ENCODE peak calls at places on chromosomes 4 and X, in six cellular contexts. A is IMR-90, B is H9, J is mesenchymal stem cell, E is H1, O is neuronal stem cell. V is an unnamed sample.
A peak's percentile ranks its signal among the peaks of the same experiment; 100 is the strongest.

GRCh38 chrX:51614353-51614752 is 4.4 kb downstream of the CENPVL3 start:
- DNase-seq in A (peak; percentile 59), B (peak; percentile 26), J (peak; percentile 43), E (peak; percentile 42), O (no peak), V (peak; percentile 67)

GRCh38 chrX:123648028-123648810 is 84.6 kb downstream of the THOC2 start:
- DNase-seq in A (peak; percentile 83), B (peak; percentile 81), J (peak; percentile 88), E (peak; percentile 54), O (peak; percentile 44), V (no peak)

GRCh38 chr4:150005537-150005936 is 72.7 kb upstream of the DCLK2 start:
- DNase-seq in A (no peak), B (no peak), J (no peak), E (no peak), O (no peak), V (no peak)

GRCh38 chr4:128220286-128221235 is 67.1 kb downstream of the PGRMC2 start:
- DNase-seq in A (peak; percentile 75), B (no peak), J (peak; percentile 83), E (no peak), O (no peak), V (no peak)

GRCh38 chr4:158172558-158173258 is at the start of gene GASK1B:
- DNase-seq in A (peak; percentile 64), B (peak; percentile 43), J (peak; percentile 72), E (no peak), O (peak; percentile 21), V (peak; percentile 60)

GRCh38 chrX:130626521-130626920 is 224.7 kb downstream of the RBMX2 start:
- DNase-seq in A (peak; percentile 4), B (no peak), J (no peak), E (no peak), O (no peak), V (no peak)

GRCh38 chr4:83170952-83171399 is 56.4 kb upstream of the PLAC8 start:
- DNase-seq in A (no peak), B (peak; percentile 27), J (no peak), E (no peak), O (no peak), V (no peak)

GRCh38 chr4:119026662-119027444 is 108.8 kb upstream of the MYOZ2 start:
- DNase-seq in A (no peak), B (peak; percentile 38), J (no peak), E (no peak), O (no peak), V (no peak)

GRCh38 chr4:147924604-147925412 is 192.9 kb downstream of the ARHGAP10 start:
- DNase-seq in A (peak; percentile 40), B (peak; percentile 58), J (peak; percentile 24), E (peak; percentile 53), O (peak; percentile 36), V (no peak)

GRCh38 chr4:17817027-17817426 is 6.2 kb downstream of the NCAPG start:
- DNase-seq in A (peak; percentile 78), B (no peak), J (peak; percentile 76), E (no peak), O (no peak), V (peak; percentile 0)

GRCh38 chrX:18886344-18887161 is 97.4 kb downstream of the PHKA2 start:
- DNase-seq in A (peak; percentile 23), B (peak; percentile 76), J (peak; percentile 54), E (peak; percentile 59), O (peak; percentile 15), V (peak; percentile 89)

GRCh38 chr4:28481565-28481964 is 1620.9 kb downstream of the STIM2 start:
- DNase-seq in A (no peak), B (no peak), J (no peak), E (no peak), O (no peak), V (no peak)

GRCh38 chr4:28482580-28482979 is 1621.9 kb downstream of the STIM2 start:
- DNase-seq in A (no peak), B (no peak), J (no peak), E (no peak), O (no peak), V (no peak)

GRCh38 chr4:28479666-28480065 is 1619.0 kb downstream of the STIM2 start:
- DNase-seq in A (no peak), B (no peak), J (no peak), E (no peak), O (no peak), V (no peak)
- H3K14ac ChIP-seq in A (no peak overlapping the region), B (no peak overlapping the region), J (no peak overlapping the region), E (no peak overlapping the region), O (no peak overlapping the region), V (no peak overlapping the region)

GRCh38 chr4:81607947-81608346 is 136.2 kb upstream of the RASGEF1B start:
- DNase-seq in A (no peak), B (no peak), J (peak; percentile 1), E (no peak), O (no peak), V (peak; percentile 21)
- H2AK5ac ChIP-seq in A (no peak overlapping the region), B (no peak overlapping the region), J (no peak overlapping the region), E (no peak overlapping the region), O (no peak overlapping the region), V (no peak overlapping the region)

DNA sequence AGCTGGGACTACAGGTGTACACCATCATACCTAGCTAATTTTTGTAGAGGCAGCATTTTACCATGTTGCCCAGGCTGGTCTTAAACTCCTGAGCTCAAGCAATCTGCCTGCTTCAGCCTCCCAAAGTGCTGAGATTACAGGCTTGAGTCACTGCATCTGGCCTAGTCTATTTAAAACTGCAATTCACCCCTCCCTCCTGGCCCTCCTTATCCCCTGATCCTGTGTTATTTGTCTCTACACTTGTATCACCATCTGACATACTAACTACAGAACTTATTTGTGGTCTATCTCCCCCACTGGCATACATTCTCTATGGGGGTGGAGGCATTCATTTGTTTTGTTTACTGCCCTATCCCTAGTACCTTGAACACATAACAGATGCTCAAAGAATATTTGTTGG is 23.7 kb downstream of the CC2D2A start:
- DNase-seq in A (peak; percentile 17), B (no peak), J (no peak), E (no peak), O (no peak), V (no peak)
- H3K27ac ChIP-seq in A (no peak overlapping the region), B (no peak overlapping the region), J (no peak overlapping the region), E (no peak overlapping the region), O (no peak overlapping the region), V (no peak overlapping the region)

GRCh38 chrX:104488811-104489210 is 77.2 kb upstream of the IL1RAPL2 start:
- DNase-seq in A (no peak), B (no peak), J (no peak), E (no peak), O (no peak), V (peak; percentile 49)

GRCh38 chrX:104482757-104483156 is 83.2 kb upstream of the IL1RAPL2 start:
- DNase-seq in A (no peak), B (no peak), J (peak; percentile 0), E (no peak), O (no peak), V (peak; percentile 4)

DNA sequence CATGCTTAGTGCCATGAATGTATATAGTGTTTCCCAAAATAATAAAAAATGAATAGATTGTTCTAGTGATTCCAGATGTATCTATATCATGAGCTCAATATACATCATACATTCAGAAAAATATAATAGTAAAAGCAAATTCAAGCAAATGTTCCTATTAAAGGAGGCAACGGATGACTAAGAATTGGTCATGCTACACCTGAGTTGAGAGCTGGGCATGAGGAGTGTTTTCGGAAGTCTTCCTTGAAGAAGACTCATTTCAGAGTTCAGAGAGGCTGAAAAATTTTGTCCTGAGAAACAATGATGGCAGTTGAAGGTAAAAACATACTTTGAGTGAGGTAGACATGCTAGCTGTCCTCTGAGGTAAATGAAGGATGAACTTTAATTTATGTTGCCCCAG is 79.3 kb upstream of the IL1RAPL2 start:
- DNase-seq in A (no peak), B (no peak), J (no peak), E (no peak), O (no peak), V (no peak)
- H3K14ac ChIP-seq in A (no peak overlapping the region), B (no peak overlapping the region), J (no peak overlapping the region), E (no peak overlapping the region), O (no peak overlapping the region), V (no peak overlapping the region)

DNA sequence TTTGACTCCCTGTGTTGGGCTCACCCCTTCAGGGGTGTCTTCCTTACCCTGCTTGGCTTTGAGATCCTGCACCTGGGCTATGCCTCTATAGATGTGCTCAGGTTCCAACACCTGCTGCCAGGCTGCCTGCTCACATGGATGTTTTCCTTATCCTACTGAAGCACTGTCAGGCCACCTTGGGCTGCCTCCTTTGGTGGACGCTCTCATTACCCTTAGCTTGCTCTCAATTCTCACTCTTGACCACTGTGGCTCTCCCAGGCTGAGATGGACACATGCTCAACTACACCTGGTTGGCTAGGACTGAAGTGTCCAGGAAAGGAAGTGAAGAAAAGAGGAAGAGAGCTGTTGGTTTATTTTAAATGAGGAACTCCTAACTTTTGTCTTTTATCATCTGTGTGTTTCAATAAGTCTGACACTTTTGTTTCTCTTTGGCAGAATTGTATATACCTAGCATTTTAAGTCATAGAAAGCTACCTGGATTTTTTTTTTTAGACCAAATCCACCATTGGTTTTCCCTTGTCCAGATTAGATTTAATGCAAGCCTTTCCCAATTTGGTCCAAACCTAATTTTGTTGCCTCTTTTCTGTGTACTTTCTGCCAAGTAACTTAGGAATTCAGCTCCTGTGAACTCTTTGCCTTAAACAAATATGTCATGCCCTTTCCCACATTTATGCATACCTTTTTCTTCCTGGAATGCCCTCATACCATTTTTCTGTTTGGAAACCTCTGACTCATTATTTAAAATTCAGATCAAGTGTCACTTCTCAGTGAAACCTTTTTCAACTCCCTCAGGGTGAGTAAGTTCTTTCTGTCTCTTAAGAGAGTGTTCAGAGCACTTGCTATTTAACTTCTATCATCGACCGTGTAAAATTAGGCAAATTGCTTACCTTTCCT is 175.9 kb downstream of the GC start:
- DNase-seq in A (peak; percentile 6), B (no peak), J (peak; percentile 22), E (no peak), O (no peak), V (peak; percentile 90)
- H2AK5ac ChIP-seq in A (no peak overlapping the region), B (peak overlapping the region; percentile 72), J (peak overlapping the region; percentile 47), E (peak overlapping the region; percentile 29), O (no peak overlapping the region), V (peak overlapping the region; percentile 96)

DNA sequence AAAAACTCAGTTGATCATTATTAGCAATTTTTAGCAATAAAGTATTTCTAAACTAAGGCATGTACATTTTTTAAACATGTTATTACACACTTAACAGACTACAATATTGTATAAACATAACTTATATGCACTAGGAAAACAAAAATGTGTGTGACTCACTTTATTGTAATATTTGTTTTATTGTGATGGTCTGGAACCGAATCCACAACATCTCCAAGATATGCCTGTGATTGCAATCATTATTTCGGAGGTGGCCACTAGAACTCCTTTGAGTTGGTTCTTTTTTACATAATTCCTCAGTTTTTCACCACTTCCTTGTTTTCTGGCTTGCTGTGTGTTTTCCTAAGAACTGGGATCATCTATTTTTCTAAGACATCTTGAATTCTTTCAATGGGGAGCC is 53.7 kb downstream of the FBXW7 start:
- DNase-seq in A (no peak), B (no peak), J (no peak), E (no peak), O (no peak), V (no peak)
- H3K27ac ChIP-seq in A (no peak overlapping the region), B (no peak overlapping the region), J (no peak overlapping the region), E (no peak overlapping the region), O (no peak overlapping the region), V (no peak overlapping the region)

GRCh38 chrX:24659106-24659505 is 12.0 kb upstream of the PCYT1B start:
- DNase-seq in A (no peak), B (no peak), J (no peak), E (no peak), O (no peak), V (no peak)
- H3K14ac ChIP-seq in A (no peak overlapping the region), B (no peak overlapping the region), J (no peak overlapping the region), E (no peak overlapping the region), O (no peak overlapping the region), V (no peak overlapping the region)

V was measured in trophoblast cell.